ENCODE peak calls at places on chromosomes 1 and 21, in four cellular contexts. Q, Y, C and F are unnamed samples.

GRCh38 chr1:226870323-226871046 is at the start of gene PSEN2:
- DNase-seq in Q (no peak), Y (peak), C (peak), F (peak)

GRCh38 chr21:16419188-16419874 is 689.5 kb downstream of the USP25 start:
- DNase-seq in Q (no peak), Y (no peak), C (peak), F (no peak)

GRCh38 chr1:170077926-170078325 is 3.4 kb upstream of the KIFAP3 start:
- DNase-seq in Q (no peak), Y (no peak), C (no peak), F (no peak)

GRCh38 chr1:234309598-234310459 is 63.4 kb upstream of the COA6 start:
- DNase-seq in Q (no peak), Y (peak), C (peak), F (peak)

GRCh38 chr21:16794944-16795343 is 717.9 kb upstream of the CXADR start:
- DNase-seq in Q (no peak), Y (no peak), C (peak), F (no peak)

GRCh38 chr1:55447488-55447887 is 232.3 kb upstream of the USP24 start:
- DNase-seq in Q (no peak), Y (no peak), C (peak), F (no peak)

GRCh38 chr21:46124926-46125845 is 27.3 kb downstream of the COL6A2 start:
- DNase-seq in Q (no peak), Y (no peak), C (no peak), F (peak)

GRCh38 chr1:203039609-203040517 is 13.6 kb downstream of the PPFIA4 start:
- DNase-seq in Q (no peak), Y (peak), C (no peak), F (peak)

GRCh38 chr1:89900323-89900722 is 79.5 kb downstream of the LRRC8D start:
- DNase-seq in Q (no peak), Y (no peak), C (no peak), F (no peak)

GRCh38 chr1:155173478-155174333 is at the start of gene TRIM46:
- DNase-seq in Q (no peak), Y (peak), C (no peak), F (peak)

GRCh38 chr21:43267391-43268085 is 98.7 kb downstream of the CRYAA start:
- DNase-seq in Q (no peak), Y (no peak), C (no peak), F (no peak)

GRCh38 chr21:30337644-30338170 is at the start of gene KRTAP27-1:
- DNase-seq in Q (no peak), Y (no peak), C (no peak), F (no peak)

GRCh38 chr1:45621501-45621836 is 2.4 kb downstream of the CCDC17 start:
- DNase-seq in Q (no peak), Y (no peak), C (no peak), F (no peak)

GRCh38 chr1:183996396-183996795 is 41.1 kb downstream of the COLGALT2 start:
- DNase-seq in Q (no peak), Y (peak), C (peak), F (no peak)

GRCh38 chr1:216034506-216034905 is 388.7 kb downstream of the USH2A start:
- DNase-seq in Q (no peak), Y (no peak), C (no peak), F (peak)

GRCh38 chr1:94022471-94023189 is 98.3 kb downstream of the ABCA4 start:
- DNase-seq in Q (no peak), Y (no peak), C (peak), F (no peak)

GRCh38 chr1:160070243-160071163 is 543 bp upstream of the KCNJ10 start:
- DNase-seq in Q (no peak), Y (peak), C (peak), F (peak)

GRCh38 chr1:3015269-3015635 is 6.0 kb upstream of the ACTRT2 start:
- DNase-seq in Q (no peak), Y (no peak), C (no peak), F (no peak)

GRCh38 chr1:156096640-156097391 is 14.6 kb upstream of the MEX3A start:
- DNase-seq in Q (peak), Y (peak), C (peak), F (peak)

GRCh38 chr1:94654031-94654430 is 112.5 kb upstream of the F3 start:
- DNase-seq in Q (no peak), Y (no peak), C (peak), F (no peak)

GRCh38 chr21:45241357-45241756 is 46.3 kb downstream of the POFUT2 start:
- DNase-seq in Q (no peak), Y (no peak), C (no peak), F (no peak)

DNA sequence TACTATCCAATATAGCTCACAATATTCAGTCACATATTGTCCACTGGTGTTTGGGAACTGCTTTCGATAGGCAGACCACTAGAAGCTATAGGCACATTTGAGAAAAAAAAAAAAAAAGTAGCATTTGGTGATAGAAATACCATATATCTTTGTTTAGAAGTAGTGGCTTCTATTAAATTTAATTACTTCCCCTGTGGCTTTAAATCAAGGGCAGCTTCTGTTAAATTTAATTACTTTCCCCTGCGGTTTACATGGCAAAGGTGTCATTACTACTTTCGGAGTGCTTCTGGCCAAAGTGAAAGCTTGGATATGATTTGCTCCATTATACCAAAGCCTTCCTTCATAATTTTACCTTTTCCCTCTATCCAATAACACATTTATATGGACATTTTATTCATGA is 229.9 kb downstream of the TTLL7 start:
- DNase-seq in Q (no peak), Y (no peak), C (no peak), F (no peak)
- TF ChIP-seq ETV6 in Q (no peak), Y (no peak), C (no peak), F (no peak)

DNA sequence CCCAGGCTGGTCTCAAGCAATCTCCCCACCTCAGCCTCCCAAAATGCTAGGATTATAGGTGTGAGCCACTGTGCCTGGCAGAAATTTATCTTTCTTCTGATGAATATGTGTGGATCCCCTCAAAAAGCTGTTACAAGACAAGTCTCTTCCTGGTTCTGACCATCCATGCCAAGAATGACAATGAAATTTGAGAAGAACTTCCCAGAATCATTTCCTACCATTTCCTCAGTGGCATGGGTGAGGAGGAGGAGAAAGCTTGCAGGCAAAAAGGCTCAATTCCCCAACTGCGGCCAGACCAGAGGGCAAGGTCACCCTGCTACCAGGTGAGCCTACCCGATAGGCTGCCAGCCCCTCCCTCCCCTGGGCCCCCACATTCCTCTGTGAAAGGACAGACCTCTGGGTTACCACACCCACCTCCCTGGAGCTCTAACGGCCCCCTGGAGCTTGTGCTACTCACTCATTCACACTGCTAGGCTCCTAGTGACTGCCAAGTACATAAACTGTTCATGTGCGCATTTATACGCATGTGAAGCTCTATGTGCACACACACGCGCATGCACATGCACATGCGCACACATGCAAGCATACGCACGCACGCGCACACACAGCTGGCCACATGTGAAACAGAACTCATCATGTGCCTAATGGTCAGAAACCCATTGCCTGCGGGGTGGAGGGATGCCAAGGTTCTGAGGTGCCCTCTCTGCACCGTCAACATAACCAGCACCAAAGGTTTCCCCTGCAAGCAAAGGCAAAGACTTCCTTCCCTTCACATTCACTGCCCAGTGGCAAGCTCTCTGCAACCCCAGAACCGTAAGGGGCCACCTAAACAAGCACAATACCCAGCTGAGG is 17.1 kb downstream of the MRAP start:
- DNase-seq in Q (no peak), Y (no peak), C (peak), F (no peak)
- TF ChIP-seq MAX in Q (no peak), Y (no peak), C (no peak), F (no peak)

DNA sequence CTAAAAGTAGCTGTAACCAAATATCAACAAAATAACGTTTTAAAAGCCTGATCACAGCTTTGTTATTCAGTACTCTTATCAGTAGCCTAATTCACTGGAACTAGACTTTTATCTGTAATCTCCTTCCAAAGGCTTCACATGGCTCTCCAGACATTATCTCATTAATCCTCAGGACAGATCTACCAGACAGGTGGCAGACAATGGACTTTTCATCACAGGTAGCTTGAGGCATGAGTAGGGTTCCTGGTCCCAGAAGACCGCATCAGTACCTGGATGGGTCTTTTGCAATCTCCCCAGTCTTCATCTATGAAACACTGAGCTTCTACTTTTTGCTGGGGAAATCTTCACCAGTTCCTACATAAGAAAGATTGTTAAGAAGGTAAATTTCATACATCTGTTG is 132.2 kb upstream of the FOXD3 start:
- DNase-seq in Q (no peak), Y (no peak), C (no peak), F (no peak)
- TF ChIP-seq CREB1 in Q (no peak), Y (no peak), C (no peak), F (no peak)

GRCh38 chr1:77832889-77833288 is 53.4 kb downstream of the MIGA1 start:
- DNase-seq in Q (no peak), Y (no peak), C (no peak), F (no peak)

GRCh38 chr1:77830946-77831345 is 51.5 kb downstream of the MIGA1 start:
- DNase-seq in Q (no peak), Y (no peak), C (no peak), F (no peak)

GRCh38 chr1:77833521-77834100 is 54.2 kb downstream of the MIGA1 start:
- DNase-seq in Q (no peak), Y (no peak), C (no peak), F (no peak)

GRCh38 chr1:77831566-77831965 is 52.1 kb downstream of the MIGA1 start:
- DNase-seq in Q (no peak), Y (no peak), C (no peak), F (no peak)

DNA sequence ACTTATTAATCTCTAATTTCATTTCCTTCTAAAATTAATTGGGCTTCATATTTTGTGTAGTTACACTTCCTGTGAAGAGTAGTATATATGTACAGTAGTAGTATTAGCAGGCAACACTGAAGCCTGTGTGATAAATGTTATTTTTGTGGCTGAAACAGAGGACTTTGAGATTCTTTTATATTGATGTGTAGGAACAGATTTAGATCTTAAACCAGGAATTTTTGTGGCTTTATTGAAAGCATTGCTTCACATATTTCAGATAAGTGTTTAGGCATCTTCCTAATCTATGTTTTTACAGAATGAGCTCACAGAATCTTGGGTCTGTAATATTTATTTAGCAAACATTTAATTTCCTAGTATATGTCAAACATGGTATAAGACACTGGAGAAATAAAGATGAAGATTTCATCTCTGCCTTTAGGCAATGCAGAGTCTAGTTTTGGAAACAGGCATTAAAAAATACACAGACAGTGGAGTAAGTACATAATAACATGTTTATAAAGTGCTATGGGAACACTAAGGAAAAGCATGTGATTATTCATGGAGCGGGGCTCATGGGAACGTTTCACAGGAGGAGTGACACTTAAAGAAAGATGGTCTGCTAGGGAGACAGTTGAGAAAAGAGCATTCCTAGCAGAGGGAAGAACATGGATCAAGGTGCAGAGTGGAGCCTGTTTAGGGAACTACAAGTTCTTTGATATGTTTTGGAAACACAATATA is 52.7 kb downstream of the MIGA1 start:
- DNase-seq in Q (no peak), Y (no peak), C (no peak), F (no peak)
- TF ChIP-seq ETV6 in Q (no peak), Y (no peak), C (no peak), F (no peak)

GRCh38 chr1:164637461-164638375 is 78.7 kb downstream of the PBX1 start:
- DNase-seq in Q (no peak), Y (no peak), C (no peak), F (no peak)
- TF ChIP-seq MAX in Q (no peak), Y (no peak), C (no peak), F (no peak)

DNA sequence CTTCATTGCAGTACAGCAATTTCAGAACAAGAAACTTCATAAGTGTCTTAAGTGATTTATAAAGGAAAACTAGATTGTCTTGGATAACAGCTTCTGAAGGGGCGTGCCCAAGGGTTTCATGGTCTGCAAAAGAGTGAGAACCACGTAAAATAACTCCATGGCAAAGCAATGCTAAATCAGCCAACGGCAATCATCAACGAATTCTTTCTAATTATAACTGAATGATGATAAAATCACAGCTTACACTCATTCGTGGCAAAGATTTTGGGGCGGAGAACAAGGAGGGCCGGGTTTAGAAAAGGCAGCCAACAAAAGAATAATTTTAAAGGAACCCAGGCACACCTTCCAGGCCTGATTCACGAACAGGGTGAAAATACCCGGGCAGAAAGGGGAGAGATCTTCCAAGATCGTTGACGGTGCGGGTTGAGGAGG is 54.0 kb upstream of the ASPM start:
- DNase-seq in Q (no peak), Y (no peak), C (no peak), F (no peak)
- TF ChIP-seq CREB1 in Q (no peak), Y (no peak), C (no peak), F (no peak)

GRCh38 chr1:112806090-112806642 is 91.0 kb upstream of the PPM1J start:
- DNase-seq in Q (no peak), Y (peak), C (peak), F (no peak)

GRCh38 chr1:112807117-112807516 is 92.0 kb upstream of the PPM1J start:
- DNase-seq in Q (no peak), Y (no peak), C (no peak), F (peak)

GRCh38 chr1:112807999-112808398 is 92.9 kb upstream of the PPM1J start:
- DNase-seq in Q (no peak), Y (no peak), C (no peak), F (no peak)

GRCh38 chr1:112805155-112805853 is 90.2 kb upstream of the PPM1J start:
- DNase-seq in Q (no peak), Y (peak), C (peak), F (no peak)

GRCh38 chr1:112803906-112804762 is 89.0 kb upstream of the PPM1J start:
- DNase-seq in Q (peak), Y (peak), C (peak), F (peak)
- TF ChIP-seq ETV6 in Q (no peak), Y (no peak), C (no peak), F (peak)

GRCh38 chr1:32494196-32494595 is 29.3 kb downstream of the ZBTB8B start:
- DNase-seq in Q (no peak), Y (no peak), C (no peak), F (no peak)
- TF ChIP-seq MAX in Q (no peak), Y (no peak), C (no peak), F (no peak)